ENCODE peak calls at places on chromosomes 5 and 9, in five cellular contexts. Y is HepG2, X is GM12878, M is H1, E is K562. K is an unnamed sample. For H3K27me3, the result is how much of the 10 kb centered on the place peaks cover.

GRCh38 chr5:165829504-165829903 is 2324.1 kb downstream of the MAT2B start:
- DNase-seq in M (no peak), X (no peak), E (no peak), Y (no peak), K (no peak)

GRCh38 chr5:107456281-107456715 is 214.4 kb downstream of the EFNA5 start:
- DNase-seq in E (no peak), Y (no peak), M (no peak), X (peak), K (no peak)

GRCh38 chr5:178732281-178732680 is 1.8 kb upstream of the ZNF354A start:
- DNase-seq in E (no peak), X (no peak), Y (no peak), M (no peak), K (no peak)

GRCh38 chr9:130522233-130522808 is 57.1 kb upstream of the FUBP3 start:
- DNase-seq in E (peak), M (peak), X (no peak), Y (no peak), K (no peak)

GRCh38 chr5:154465169-154465568 is 12.9 kb downstream of the HAND1 start:
- DNase-seq in X (no peak), Y (peak), M (no peak), E (no peak), K (peak)

GRCh38 chr5:174706997-174707548 is 17.3 kb upstream of the MSX2 start:
- DNase-seq in X (no peak), Y (no peak), M (no peak), E (no peak), K (no peak)

GRCh38 chr5:95949810-95950209 is 11.8 kb downstream of the ELL2 start:
- DNase-seq in M (no peak), Y (no peak), X (no peak), E (no peak), K (no peak)

GRCh38 chr9:92328225-92328624 is 2.5 kb downstream of the CENPP start:
- DNase-seq in Y (peak), X (no peak), E (no peak), M (no peak), K (peak)

GRCh38 chr5:78511116-78511906 is 137.3 kb downstream of the LHFPL2 start:
- DNase-seq in Y (no peak), E (no peak), X (no peak), M (no peak), K (no peak)

GRCh38 chr5:131466171-131466766 is 168.8 kb downstream of the RAPGEF6 start:
- DNase-seq in M (no peak), E (no peak), X (no peak), Y (no peak), K (no peak)

GRCh38 chr9:36187414-36187813 is 3.3 kb upstream of the CLTA start:
- DNase-seq in M (no peak), X (peak), E (no peak), Y (no peak), K (no peak)

GRCh38 chr9:38039090-38039906 is 29.7 kb downstream of the SHB start:
- DNase-seq in X (no peak), M (no peak), Y (no peak), E (peak), K (peak)

GRCh38 chr9:116075191-116075590 is 78.4 kb upstream of the PAPPA start:
- DNase-seq in E (no peak), Y (no peak), M (no peak), X (no peak), K (no peak)

GRCh38 chr9:20623021-20623747 is 885 bp upstream of the MLLT3 start:
- DNase-seq in E (no peak), M (peak), X (no peak), Y (no peak), K (no peak)

GRCh38 chr9:93030642-93031628 is 27.6 kb upstream of the SUSD3 start:
- DNase-seq in E (no peak), X (no peak), M (no peak), Y (no peak), K (no peak)

GRCh38 chr5:154546719-154547118 is 68.7 kb upstream of the HAND1 start:
- DNase-seq in Y (no peak), M (no peak), X (no peak), E (no peak), K (no peak)

GRCh38 chr5:154478752-154479159 is 729 bp upstream of the HAND1 start:
- DNase-seq in E (no peak), M (no peak), Y (no peak), X (no peak), K (no peak)

GRCh38 chr9:136220017-136220729 is 15.2 kb upstream of the LHX3 start:
- DNase-seq in X (no peak), Y (no peak), M (no peak), E (no peak), K (no peak)

GRCh38 chr5:135883441-135883840 is 12.2 kb downstream of the IL9 start:
- DNase-seq in Y (no peak), M (peak), X (no peak), E (peak), K (no peak)

GRCh38 chr5:36683821-36684434 is 77.5 kb downstream of the SLC1A3 start:
- DNase-seq in E (no peak), Y (no peak), X (no peak), M (no peak), K (no peak)

GRCh38 chr5:84382363-84383295 is 2.1 kb downstream of the EDIL3 start:
- DNase-seq in M (peak), X (no peak), Y (no peak), E (no peak), K (no peak)

GRCh38 chr9:34253460-34253837 is 74.6 kb downstream of the UBAP1 start:
- DNase-seq in Y (no peak), M (no peak), X (no peak), E (no peak), K (no peak)

GRCh38 chr5:172985596-172985995 is 2.0 kb downstream of the ATP6V0E1 start:
- DNase-seq in E (no peak), M (no peak), Y (no peak), X (no peak), K (no peak)

GRCh38 chr5:119200795-119201194 is 129.9 kb downstream of the DMXL1 start:
- DNase-seq in Y (no peak), X (no peak), M (no peak), E (no peak), K (no peak)

GRCh38 chr9:76896035-76896434 is 9.9 kb downstream of the PRUNE2 start:
- DNase-seq in X (no peak), Y (no peak), M (no peak), E (no peak), K (no peak)

GRCh38 chr9:76898786-76899185 is 7.1 kb downstream of the PRUNE2 start:
- DNase-seq in M (no peak), Y (no peak), X (no peak), E (no peak), K (no peak)

GRCh38 chr9:76900884-76901440 is 5.0 kb downstream of the PRUNE2 start:
- DNase-seq in E (no peak), X (no peak), M (no peak), Y (no peak), K (no peak)

GRCh38 chr9:76895186-76895585 is 10.7 kb downstream of the PRUNE2 start:
- DNase-seq in X (no peak), M (no peak), E (no peak), Y (no peak), K (no peak)

GRCh38 chr9:76897804-76898525 is 7.9 kb downstream of the PRUNE2 start:
- DNase-seq in M (no peak), X (no peak), E (no peak), Y (no peak), K (no peak)
- TF ChIP-seq ZNF274 in M (no peak), X (no peak), E (no peak), Y (no peak), K (no peak)

GRCh38 chr9:110048976-110049698 is 158.8 kb downstream of the C9orf152 start:
- DNase-seq in M (peak), Y (no peak), X (no peak), E (no peak), K (no peak)

GRCh38 chr9:110048473-110048975 is 159.4 kb downstream of the C9orf152 start:
- DNase-seq in M (peak), Y (no peak), X (peak), E (peak), K (peak)

GRCh38 chr9:110049699-110050450 is 158.1 kb downstream of the C9orf152 start:
- DNase-seq in Y (no peak), M (peak), X (no peak), E (no peak), K (no peak)

GRCh38 chr9:110047232-110047954 is 160.6 kb downstream of the C9orf152 start:
- DNase-seq in E (no peak), Y (no peak), X (no peak), M (peak), K (no peak)

DNA sequence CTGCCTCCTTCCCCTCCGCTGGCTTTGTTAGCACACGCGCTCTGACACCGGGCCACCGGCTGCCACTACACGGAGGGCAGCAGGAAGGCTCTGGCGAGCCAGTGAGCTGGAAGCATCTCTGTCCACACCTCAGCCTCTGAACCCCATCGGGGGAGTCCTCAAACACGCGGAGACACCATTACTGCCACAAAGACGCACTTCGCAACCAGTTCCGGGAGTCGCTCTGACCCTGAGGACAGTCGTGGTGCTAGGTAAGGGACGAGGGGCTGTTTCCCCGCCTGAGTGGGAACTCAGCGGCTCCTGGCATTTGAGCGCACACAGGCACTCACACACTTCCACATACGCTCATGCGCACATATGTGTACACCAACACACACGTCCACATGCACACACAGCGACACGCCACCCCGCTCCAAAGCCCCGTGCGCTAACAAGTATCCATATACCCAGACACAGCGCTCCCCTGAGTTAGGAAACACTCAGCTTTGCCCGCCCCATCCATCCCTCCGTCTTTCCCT is 159.9 kb downstream of the C9orf152 start:
- DNase-seq in X (no peak), E (no peak), Y (no peak), M (peak), K (no peak)
- TF ChIP-seq POLR2AphosphoS5 in X (peak), E (no peak), Y (no peak), M (no peak), K (no peak)

GRCh38 chr5:141826674-141827073 is 51.5 kb downstream of the PCDH1 start:
- DNase-seq in Y (no peak), E (no peak), M (no peak), X (no peak), K (no peak)

GRCh38 chr5:141825241-141825671 is 53.0 kb downstream of the PCDH1 start:
- DNase-seq in X (no peak), M (no peak), E (no peak), Y (no peak), K (no peak)

GRCh38 chr5:141823056-141823455 is 55.2 kb downstream of the PCDH1 start:
- DNase-seq in X (no peak), Y (no peak), E (no peak), M (no peak), K (no peak)

GRCh38 chr5:141825836-141826560 is 52.2 kb downstream of the PCDH1 start:
- DNase-seq in E (peak), Y (no peak), M (no peak), X (no peak), K (no peak)

GRCh38 chr5:141824717-141825116 is 53.5 kb downstream of the PCDH1 start:
- DNase-seq in E (no peak), M (no peak), X (no peak), Y (no peak), K (no peak)
- H3K27me3 ChIP-seq in E (under half), M (under half), X (under half), Y (under half), K (under half)

GRCh38 chr5:33242264-33242663 is 198.5 kb upstream of the TARS1 start:
- DNase-seq in E (no peak), X (no peak), Y (no peak), M (no peak), K (no peak)

GRCh38 chr5:33237471-33237870 is 203.3 kb upstream of the TARS1 start:
- DNase-seq in E (no peak), Y (no peak), M (no peak), X (no peak), K (no peak)

GRCh38 chr5:33241826-33242225 is 198.9 kb upstream of the TARS1 start:
- DNase-seq in X (no peak), E (no peak), M (no peak), Y (no peak), K (no peak)

GRCh38 chr5:33240552-33240951 is 200.2 kb upstream of the TARS1 start:
- DNase-seq in Y (no peak), M (no peak), X (no peak), E (no peak), K (no peak)

GRCh38 chr5:33238826-33239670 is 201.7 kb upstream of the TARS1 start:
- DNase-seq in Y (no peak), M (no peak), X (no peak), E (no peak), K (no peak)
- TF ChIP-seq ZNF274 in Y (no peak), M (no peak), X (no peak), E (no peak), K (no peak)

DNA sequence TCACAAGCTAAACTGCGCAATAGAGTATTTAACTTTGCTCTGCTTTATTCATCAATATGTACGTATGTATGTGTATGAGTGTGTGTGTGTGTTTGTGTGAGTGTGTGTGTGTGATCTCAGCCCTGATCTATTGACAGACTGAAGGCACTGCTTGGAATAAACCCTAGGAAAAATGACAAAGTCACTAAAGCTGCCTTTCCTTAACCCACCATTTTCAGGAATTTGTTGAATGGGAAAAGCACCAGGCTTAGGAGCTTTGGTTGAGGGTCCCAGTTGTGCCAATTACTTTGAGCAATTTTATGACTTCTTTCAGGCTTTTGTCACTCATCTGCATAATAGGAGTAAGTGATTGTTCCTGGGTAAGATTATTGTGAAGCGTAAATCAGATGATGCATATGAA is 108.6 kb upstream of the TLR4 start:
- DNase-seq in M (no peak), E (no peak), Y (no peak), X (no peak), K (no peak)
- TF ChIP-seq POLR2AphosphoS5 in M (no peak), E (no peak), Y (no peak), X (no peak), K (no peak)

DNA sequence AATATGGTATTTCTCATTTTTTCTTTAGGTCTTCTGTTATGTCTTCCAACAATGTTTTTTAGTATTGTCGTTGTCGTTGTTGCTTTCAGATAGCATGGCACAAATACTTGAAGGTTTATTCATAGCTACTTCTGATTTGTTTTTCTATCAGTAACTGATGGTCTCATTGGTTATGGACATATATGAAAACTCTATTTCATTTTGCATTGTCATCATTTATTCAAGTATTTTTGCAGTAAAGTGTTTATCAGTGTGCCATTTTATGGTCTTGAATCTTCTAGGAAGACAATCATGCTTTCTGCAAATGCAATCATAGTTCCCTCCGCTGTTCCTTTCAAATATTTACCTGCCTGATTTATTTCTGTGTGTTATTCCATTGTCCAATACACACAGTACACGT is 44.0 kb upstream of the PRUNE2 start:
- DNase-seq in M (no peak), E (no peak), Y (no peak), X (no peak), K (no peak)
- H3K27me3 ChIP-seq in M (under half), E (under half), Y (under half), X (under half), K (under half)

K was measured in HCT116.